ENCODE peak calls at places on chromosomes 7 and 10, in five cellular contexts. J, T, G, U and M are unnamed samples.

GRCh38 chr7:1091019-1091643 is 3.2 kb downstream of the GPER1 start:
- DNase-seq in J (no peak), T (no peak), G (no peak), U (no peak), M (no peak)

GRCh38 chr7:119482209-119482608 is 790.8 kb upstream of the KCND2 start:
- DNase-seq in J (no peak), T (no peak), G (peak), U (no peak), M (peak)

GRCh38 chr7:129494041-129494440 is 8.3 kb upstream of the SMKR1 start:
- DNase-seq in J (no peak), T (peak), G (peak), U (no peak), M (no peak)

GRCh38 chr10:100520811-100521210 is 1.1 kb upstream of the SEC31B start:
- DNase-seq in J (no peak), T (no peak), G (peak), U (no peak), M (no peak)

GRCh38 chr10:69045441-69046300 is 42.2 kb upstream of the SRGN start:
- DNase-seq in J (no peak), T (no peak), G (peak), U (no peak), M (no peak)

GRCh38 chr10:119306514-119306951 is 99.2 kb downstream of the GRK5 start:
- DNase-seq in J (no peak), T (no peak), G (no peak), U (peak), M (no peak)

GRCh38 chr10:90181251-90181691 is 479.9 kb downstream of the KIF20B start:
- DNase-seq in J (no peak), T (no peak), G (peak), U (no peak), M (no peak)

GRCh38 chr10:98879486-98879885 is 356.2 kb downstream of the HPSE2 start:
- DNase-seq in J (no peak), T (no peak), G (no peak), U (no peak), M (no peak)

GRCh38 chr7:132137681-132138080 is 438.6 kb downstream of the PLXNA4 start:
- DNase-seq in J (no peak), T (no peak), G (no peak), U (no peak), M (no peak)

GRCh38 chr7:151378011-151378410 is 31.8 kb downstream of the WDR86 start:
- DNase-seq in J (peak), T (no peak), G (no peak), U (no peak), M (no peak)

GRCh38 chr7:74203157-74203556 is 6.6 kb upstream of the LAT2 start:
- DNase-seq in J (peak), T (no peak), G (peak), U (no peak), M (no peak)

GRCh38 chr7:1746491-1746975 is 76.5 kb downstream of the ELFN1 start:
- DNase-seq in J (no peak), T (no peak), G (no peak), U (no peak), M (no peak)

GRCh38 chr7:73451780-73452398 is 18.3 kb downstream of the FZD9 start:
- DNase-seq in J (no peak), T (no peak), G (peak), U (no peak), M (peak)

GRCh38 chr10:22230331-22230833 is 12.6 kb upstream of the EBLN1 start:
- DNase-seq in J (no peak), T (no peak), G (peak), U (no peak), M (peak)

GRCh38 chr10:8137726-8138125 is 83.2 kb downstream of the GATA3 start:
- DNase-seq in J (no peak), T (no peak), G (no peak), U (no peak), M (no peak)

GRCh38 chr7:30476401-30477145 is 2.0 kb downstream of the NOD1 start:
- DNase-seq in J (no peak), T (no peak), G (peak), U (no peak), M (peak)

GRCh38 chr10:121800831-121801230 is 127.0 kb downstream of the ATE1 start:
- DNase-seq in J (no peak), T (no peak), G (no peak), U (no peak), M (no peak)

GRCh38 chr10:11425288-11425595 is 186.2 kb downstream of the USP6NL start:
- DNase-seq in J (no peak), T (no peak), G (no peak), U (no peak), M (peak)